ENCODE peak calls at places on chromosomes 3 and 15, in nine cellular contexts. E is iPS-NIHi11; X is ecto neural progenitor cell; G is GM20000; V is HS-27A; R is NCI-H1694; Y is stimulated activated CD4-positive, alpha-beta T cell treated with anti-CD3 and anti-CD28 coated beads, Interleukin-15, amount 100 ng/mL, for 1 hour; D is activated T-helper 1 cell treated with anti-CD3 and anti-CD28 coated beads, Interleukin-2, amount 50 U/mL, for 16 hours; I is HuH-7. U is an unnamed sample.

GRCh38 chr15:88651971-88652370 is 13.2 kb downstream of the ISG20 start:
- DNase-seq in E (no peak), X (peak), G (no peak), V (no peak), R (no peak), Y (no peak), D (no peak), I (no peak), U (no peak)

GRCh38 chr15:90950676-90951075 is 4.0 kb upstream of the RCCD1 start:
- DNase-seq in E (no peak), X (no peak), G (no peak), V (no peak), R (no peak), Y (no peak), D (no peak), I (no peak), U (no peak)

GRCh38 chr15:48992096-48992495 is 28.4 kb upstream of the SHC4 start:
- DNase-seq in E (no peak), X (no peak), G (no peak), V (no peak), R (no peak), Y (no peak), D (no peak), I (no peak), U (no peak)

GRCh38 chr15:67715166-67715565 is 110.1 kb upstream of the SKOR1 start:
- DNase-seq in E (no peak), X (no peak), G (no peak), V (no peak), R (no peak), Y (no peak), D (no peak), I (no peak), U (no peak)

GRCh38 chr3:115503386-115503785 is 119.9 kb upstream of the GAP43 start:
- DNase-seq in E (no peak), X (no peak), G (no peak), V (no peak), R (no peak), Y (no peak), D (no peak), I (no peak), U (no peak)

GRCh38 chr3:189827108-189827507 is 195.9 kb downstream of the TP63 start:
- DNase-seq in E (no peak), X (no peak), G (no peak), V (no peak), R (no peak), Y (no peak), D (no peak), I (no peak), U (no peak)

GRCh38 chr15:90751300-90751825 is 34.2 kb downstream of the BLM start:
- DNase-seq in E (no peak), X (no peak), G (no peak), V (no peak), R (no peak), Y (no peak), D (no peak), I (no peak), U (no peak)

GRCh38 chr3:188041193-188041592 is 112.8 kb upstream of the LPP start:
- DNase-seq in E (no peak), X (no peak), G (no peak), V (no peak), R (no peak), Y (no peak), D (no peak), I (no peak), U (no peak)

GRCh38 chr3:141412087-141412935 is 44.0 kb downstream of the ZBTB38 start:
- DNase-seq in E (peak), X (no peak), G (peak), V (no peak), R (no peak), Y (no peak), D (peak), I (no peak), U (peak)

GRCh38 chr3:64088408-64089136 is 65.3 kb upstream of the PSMD6 start:
- DNase-seq in E (no peak), X (no peak), G (no peak), V (no peak), R (no peak), Y (no peak), D (no peak), I (no peak), U (no peak)

GRCh38 chr3:101970915-101971314 is 121.6 kb downstream of the NFKBIZ start:
- DNase-seq in E (no peak), X (peak), G (no peak), V (no peak), R (no peak), Y (no peak), D (no peak), I (no peak), U (no peak)

GRCh38 chr3:46538803-46539442 is 27.2 kb downstream of the LRRC2 start:
- DNase-seq in E (no peak), X (no peak), G (peak), V (no peak), R (no peak), Y (peak), D (peak), I (no peak), U (peak)

GRCh38 chr3:71305246-71306206 is 278.0 kb downstream of the FOXP1 start:
- DNase-seq in E (peak), X (peak), G (no peak), V (no peak), R (no peak), Y (no peak), D (no peak), I (no peak), U (no peak)

GRCh38 chr15:26101443-26101842 is 238.3 kb upstream of the ATP10A start:
- DNase-seq in E (no peak), X (no peak), G (no peak), V (no peak), R (no peak), Y (no peak), D (no peak), I (no peak), U (no peak)

GRCh38 chr3:24296441-24297205 is 198.0 kb downstream of the THRB start:
- DNase-seq in E (peak), X (no peak), G (no peak), V (no peak), R (no peak), Y (no peak), D (no peak), I (no peak), U (no peak)

GRCh38 chr3:55984631-55985030 is 483.6 kb downstream of the ERC2 start:
- DNase-seq in E (no peak), X (no peak), G (no peak), V (no peak), R (no peak), Y (no peak), D (no peak), I (no peak), U (no peak)

GRCh38 chr3:64138046-64138445 is 87.2 kb downstream of the PRICKLE2 start:
- DNase-seq in E (no peak), X (no peak), G (no peak), V (no peak), R (no peak), Y (no peak), D (no peak), I (no peak), U (peak)

GRCh38 chr3:191166366-191166765 is 32.7 kb upstream of the OSTN start:
- DNase-seq in E (no peak), X (no peak), G (no peak), V (no peak), R (no peak), Y (no peak), D (no peak), I (no peak), U (no peak)

GRCh38 chr3:188749010-188749617 is 422.7 kb upstream of the TPRG1 start:
- DNase-seq in E (peak), X (peak), G (peak), V (no peak), R (no peak), Y (no peak), D (peak), I (no peak), U (no peak)

GRCh38 chr3:134803051-134803505 is 8.0 kb downstream of the EPHB1 start:
- DNase-seq in E (no peak), X (no peak), G (peak), V (no peak), R (no peak), Y (no peak), D (no peak), I (no peak), U (no peak)

U was measured in HS-5.